ENCODE peak calls at places on chromosomes 5 and 9, in ten cellular contexts. Q is OCI-LY7; W is body of pancreas; S is GM12865; Z is activated CD8-positive, alpha-beta T cell treated with anti-CD3 and anti-CD28 coated beads for 36 hours; K is transverse colon; C is fibroblast of lung; R is A549; T is progenitor cell of endocrine pancreas; P is lower leg skin. G is an unnamed sample.

GRCh38 chr5:32487008-32487407 is 42.5 kb upstream of the ZFR start:
- DNase-seq in Z (no peak), P (no peak), W (no peak), C (no peak), S (no peak), Q (no peak), T (no peak), R (no peak), K (no peak), G (no peak)

GRCh38 chr5:144183254-144183889 is 12.7 kb downstream of the KCTD16 start:
- DNase-seq in S (peak), Z (no peak), T (no peak), W (no peak), K (no peak), C (peak), P (no peak), Q (peak), R (peak), G (no peak)

GRCh38 chr5:173201636-173202265 is 33.3 kb downstream of the NKX2-5 start:
- DNase-seq in Q (no peak), S (no peak), P (no peak), K (no peak), R (peak), T (no peak), W (no peak), Z (no peak), C (peak), G (no peak)

GRCh38 chr5:128988476-128988875 is 23.2 kb downstream of the SLC27A6 start:
- DNase-seq in W (no peak), C (no peak), R (no peak), Q (no peak), K (no peak), Z (no peak), P (no peak), S (no peak), T (no peak), G (no peak)

GRCh38 chr9:127778280-127779135 is at the start of gene SH2D3C:
- DNase-seq in Q (peak), K (peak), W (no peak), R (no peak), C (no peak), T (no peak), Z (peak), S (peak), P (no peak), G (no peak)

GRCh38 chr9:841371-842209 is at the start of gene DMRT1:
- DNase-seq in C (no peak), K (no peak), W (no peak), R (no peak), Z (peak), P (peak), Q (no peak), T (peak), S (peak), G (no peak)

GRCh38 chr9:112764344-112764743 is 13.8 kb downstream of the SNX30 start:
- DNase-seq in C (peak), R (no peak), P (peak), S (no peak), Q (no peak), K (no peak), Z (no peak), W (peak), T (no peak), G (no peak)

GRCh38 chr5:168353216-168353957 is 61.9 kb downstream of the WWC1 start:
- DNase-seq in Z (no peak), S (no peak), R (no peak), T (no peak), P (no peak), Q (no peak), K (no peak), C (peak), W (peak), G (peak)

GRCh38 chr5:68215888-68216736 is 556 bp downstream of the PIK3R1 start:
- DNase-seq in Z (peak), Q (peak), T (peak), C (peak), W (peak), K (peak), S (peak), P (peak), R (peak), G (peak)

GRCh38 chr9:96344458-96345180 is 38.9 kb downstream of the SLC35D2 start:
- DNase-seq in K (peak), T (no peak), R (peak), Z (no peak), S (no peak), W (peak), P (peak), Q (peak), C (peak), G (peak)

GRCh38 chr5:159768243-159768642 is 148.0 kb upstream of the ADRA1B start:
- DNase-seq in K (no peak), W (no peak), P (no peak), T (no peak), R (no peak), S (no peak), Q (no peak), C (no peak), Z (no peak), G (no peak)

GRCh38 chr5:171310334-171310815 is 1.3 kb downstream of the TLX3 start:
- DNase-seq in R (no peak), C (no peak), Q (no peak), K (no peak), S (no peak), Z (no peak), W (no peak), P (no peak), T (no peak), G (no peak)

GRCh38 chr9:18606281-18606680 is 132.3 kb downstream of the ADAMTSL1 start:
- DNase-seq in P (no peak), C (peak), S (no peak), Q (no peak), R (no peak), Z (no peak), T (no peak), W (no peak), K (no peak), G (no peak)

GRCh38 chr5:124001216-124001615 is 489.2 kb downstream of the CSNK1G3 start:
- DNase-seq in S (no peak), Z (no peak), C (no peak), P (no peak), T (no peak), K (no peak), W (no peak), R (no peak), Q (no peak), G (no peak)

GRCh38 chr9:133931059-133931458 is 61.1 kb downstream of the VAV2 start:
- DNase-seq in T (no peak), Z (no peak), Q (no peak), S (no peak), W (no peak), K (no peak), C (no peak), P (no peak), R (no peak), G (no peak)

DNA sequence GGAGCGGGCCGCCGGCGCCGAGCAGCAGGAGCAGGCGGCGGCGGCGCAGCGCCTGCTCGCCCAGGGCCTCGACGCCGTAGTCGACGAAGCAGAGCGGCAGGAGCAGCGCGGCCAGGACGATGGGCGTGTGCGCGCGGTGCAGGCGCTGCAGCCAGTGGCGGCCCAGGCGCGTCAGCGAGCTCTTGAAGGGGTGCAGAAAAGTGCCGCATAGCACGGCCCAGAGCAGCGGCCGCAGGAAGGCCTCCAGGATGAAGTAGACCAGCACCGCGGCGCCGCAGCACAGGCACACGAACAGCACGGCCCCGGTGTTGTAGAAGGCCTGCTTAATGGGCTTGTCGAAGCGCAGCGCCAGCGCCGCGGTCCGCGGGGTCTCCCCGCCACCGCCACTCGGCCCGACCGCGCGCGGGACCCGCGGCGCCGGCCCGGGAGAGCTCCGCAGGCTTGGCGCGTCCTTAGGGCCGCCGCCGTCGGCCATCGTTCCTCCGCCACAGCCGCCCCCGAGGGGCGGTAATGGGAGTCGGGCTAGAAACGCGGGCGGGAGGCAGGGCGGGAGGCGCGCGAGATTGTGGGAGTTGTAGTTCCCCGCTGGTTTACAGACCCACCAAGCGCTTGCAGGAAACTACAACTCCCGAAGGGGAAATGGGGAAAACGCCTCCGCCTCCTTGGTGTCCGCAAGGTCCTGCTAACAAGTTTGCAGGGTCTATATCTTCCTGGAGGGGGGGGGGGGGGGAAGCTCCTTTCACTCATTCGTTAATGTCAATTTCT is at the start of gene TMEM245:
- DNase-seq in W (peak), K (peak), Z (peak), S (peak), R (peak), P (peak), C (peak), Q (peak), T (peak), G (peak)
- TF ChIP-seq CTCF in W (no peak), K (no peak), Z (no peak), S (no peak), R (no peak), P (no peak), C (no peak), Q (no peak), T (no peak), G (no peak)

GRCh38 chr9:22457448-22457847 is 10.8 kb downstream of the DMRTA1 start:
- DNase-seq in S (no peak), R (no peak), Q (no peak), Z (no peak), W (peak), C (no peak), K (no peak), P (no peak), T (no peak), G (no peak)
- TF ChIP-seq CTCF in S (no peak), R (no peak), Q (no peak), Z (no peak), W (no peak), C (no peak), K (no peak), P (no peak), T (peak), G (no peak)

GRCh38 chr5:96901384-96901783 is 25.1 kb downstream of the ERAP2 start:
- DNase-seq in T (no peak), C (no peak), Z (no peak), W (no peak), S (peak), R (no peak), K (no peak), Q (no peak), P (no peak), G (no peak)
- TF ChIP-seq CTCF in T (no peak), C (no peak), Z (no peak), W (no peak), S (peak), R (no peak), K (no peak), Q (peak), P (no peak), G (peak)

GRCh38 chr9:120343416-120343815 is 236.6 kb downstream of the CDK5RAP2 start:
- DNase-seq in K (no peak), Q (no peak), W (no peak), C (no peak), P (no peak), T (no peak), Z (no peak), S (no peak), R (no peak), G (no peak)

GRCh38 chr9:120336753-120337090 is 243.2 kb downstream of the CDK5RAP2 start:
- DNase-seq in K (no peak), T (no peak), Z (no peak), P (no peak), R (no peak), C (no peak), Q (no peak), W (no peak), S (no peak), G (no peak)

GRCh38 chr9:120336021-120336752 is 243.8 kb downstream of the CDK5RAP2 start:
- DNase-seq in P (no peak), C (no peak), R (no peak), W (peak), Z (peak), K (no peak), Q (no peak), S (no peak), T (no peak), G (no peak)

GRCh38 chr9:120337131-120337530 is 242.8 kb downstream of the CDK5RAP2 start:
- DNase-seq in Q (no peak), T (no peak), W (no peak), P (no peak), C (no peak), Z (no peak), S (no peak), K (no peak), R (no peak), G (no peak)

GRCh38 chr9:120338340-120338739 is 241.6 kb downstream of the CDK5RAP2 start:
- DNase-seq in S (no peak), P (no peak), Q (no peak), K (no peak), R (no peak), C (no peak), Z (no peak), T (no peak), W (no peak), G (no peak)
- TF ChIP-seq CTCF in S (no peak), P (no peak), Q (peak), K (no peak), R (no peak), C (no peak), Z (no peak), T (no peak), W (no peak), G (no peak)

G was measured in Calu3.